ENCODE peak calls at places on chromosomes 5 and 9, in six cellular contexts. Y, Q, S, J, U and M are unnamed samples.

GRCh38 chr5:17255471-17256016 is 38.1 kb downstream of the BASP1 start:
- DNase-seq in S (no peak), U (no peak), Q (peak), Y (no peak), J (no peak), M (peak)

GRCh38 chr9:15262581-15262980 is 44.4 kb downstream of the TTC39B start:
- DNase-seq in S (no peak), Q (no peak), Y (no peak), U (no peak), J (no peak), M (no peak)

GRCh38 chr5:67021522-67022316 is 174.9 kb downstream of the CD180 start:
- DNase-seq in J (no peak), Q (peak), U (no peak), Y (peak), S (no peak), M (no peak)

GRCh38 chr9:136640176-136641086 is 22.3 kb upstream of the EGFL7 start:
- DNase-seq in J (no peak), Y (no peak), Q (no peak), S (no peak), U (no peak), M (no peak)

GRCh38 chr9:68416891-68417570 is 60.6 kb downstream of the PGM5 start:
- DNase-seq in S (no peak), U (no peak), Y (no peak), J (no peak), Q (peak), M (no peak)

GRCh38 chr5:116502616-116503015 is 72.0 kb downstream of the SEMA6A start:
- DNase-seq in S (no peak), Q (peak), U (no peak), Y (peak), J (no peak), M (no peak)

GRCh38 chr5:93433422-93433821 is 147.6 kb downstream of the NR2F1-AS1 start:
- DNase-seq in Q (peak), J (no peak), Y (peak), U (no peak), S (no peak), M (no peak)

GRCh38 chr5:89878140-89878570 is 531.4 kb downstream of the CETN3 start:
- DNase-seq in Q (peak), J (no peak), S (no peak), Y (peak), U (no peak), M (no peak)

GRCh38 chr9:105309531-105309931 is 65.1 kb downstream of the SLC44A1 start:
- DNase-seq in U (no peak), Y (no peak), J (no peak), S (no peak), Q (no peak), M (no peak)

GRCh38 chr5:36839479-36839878 is 37.1 kb upstream of the NIPBL start:
- DNase-seq in S (no peak), J (no peak), U (no peak), Y (no peak), Q (no peak), M (no peak)

GRCh38 chr5:31237159-31237558 is 43.7 kb downstream of the CDH6 start:
- DNase-seq in J (no peak), Q (peak), U (peak), S (no peak), Y (peak), M (no peak)

GRCh38 chr9:73893230-73893629 is 603.9 kb upstream of the RORB start:
- DNase-seq in Y (no peak), J (no peak), U (no peak), Q (no peak), S (no peak), M (no peak)

GRCh38 chr5:58410441-58410840 is 49.4 kb downstream of the PLK2 start:
- DNase-seq in Q (peak), S (no peak), J (no peak), Y (peak), U (no peak), M (no peak)

GRCh38 chr9:14992025-14992424 is 81.8 kb upstream of the FREM1 start:
- DNase-seq in S (no peak), Y (no peak), Q (peak), U (no peak), J (no peak), M (no peak)

GRCh38 chr5:68683632-68684035 is 410.2 kb upstream of the SLC30A5 start:
- DNase-seq in J (no peak), Q (peak), U (no peak), S (no peak), Y (peak), M (no peak)

GRCh38 chr9:74666625-74667316 is 169.6 kb downstream of the RORB start:
- DNase-seq in U (no peak), J (no peak), S (no peak), Y (peak), Q (no peak), M (no peak)

GRCh38 chr5:61591859-61592258 is 259.8 kb downstream of the ZSWIM6 start:
- DNase-seq in Y (no peak), U (no peak), Q (no peak), S (no peak), J (no peak), M (no peak)

GRCh38 chr5:34835664-34836063 is 3.3 kb upstream of the TTC23L start:
- DNase-seq in Y (no peak), S (no peak), J (no peak), U (no peak), Q (no peak), M (no peak)

GRCh38 chr9:110050925-110051355 is 157.0 kb downstream of the C9orf152 start:
- DNase-seq in Y (peak), U (no peak), Q (peak), J (no peak), S (peak), M (no peak)

GRCh38 chr5:139795074-139796001 is at the start of gene PSD2:
- DNase-seq in U (peak), Y (no peak), S (peak), J (peak), Q (no peak), M (no peak)

GRCh38 chr9:128102861-128103588 is 24.5 kb downstream of the PTGES2 start:
- DNase-seq in U (no peak), J (no peak), Q (no peak), S (no peak), Y (no peak), M (no peak)

GRCh38 chr9:130834371-130835311 is at the start of gene ABL1:
- DNase-seq in Y (peak), J (peak), Q (peak), S (peak), U (peak), M (peak)